ENCODE peak calls at places on chromosomes 1 and 21, in five cellular contexts. One of them, this sample, is unnamed.

GRCh38 chr1:42173961-42174715 is 9.6 kb upstream of the GUCA2A start:
- DNase-seq in H1: no peak
- DNase-seq in K562: no peak
- DNase-seq in GM12878: no peak
- DNase-seq in HepG2: no peak
- DNase-seq in this sample: no peak

GRCh38 chr1:87206044-87206443 is 122.6 kb upstream of the LMO4 start:
- DNase-seq in H1: no peak
- DNase-seq in K562: no peak
- DNase-seq in GM12878: no peak
- DNase-seq in HepG2: no peak
- DNase-seq in this sample: no peak

GRCh38 chr21:45874716-45875415 is 106.7 kb upstream of the COL6A1 start:
- DNase-seq in H1: no peak
- DNase-seq in K562: peak
- DNase-seq in GM12878: no peak
- DNase-seq in HepG2: peak
- DNase-seq in this sample: no peak

GRCh38 chr1:233440952-233441401 is 113.5 kb downstream of the MAP3K21 start:
- DNase-seq in H1: peak
- DNase-seq in K562: peak
- DNase-seq in GM12878: peak
- DNase-seq in HepG2: peak
- DNase-seq in this sample: peak

GRCh38 chr21:45607021-45607921 is 36.3 kb upstream of the PCBP3 start:
- DNase-seq in H1: no peak
- DNase-seq in K562: no peak
- DNase-seq in GM12878: no peak
- DNase-seq in HepG2: no peak
- DNase-seq in this sample: no peak

GRCh38 chr1:35726814-35727433 is 8.2 kb upstream of the C1orf216 start:
- DNase-seq in H1: peak
- DNase-seq in K562: peak
- DNase-seq in GM12878: no peak
- DNase-seq in HepG2: peak
- DNase-seq in this sample: peak

GRCh38 chr1:66460776-66461175 is 73.2 kb upstream of the SGIP1 start:
- DNase-seq in H1: no peak
- DNase-seq in K562: no peak
- DNase-seq in GM12878: no peak
- DNase-seq in HepG2: no peak
- DNase-seq in this sample: no peak

GRCh38 chr1:8602471-8603219 is 214.8 kb downstream of the RERE start:
- DNase-seq in H1: no peak
- DNase-seq in K562: no peak
- DNase-seq in GM12878: no peak
- DNase-seq in HepG2: no peak
- DNase-seq in this sample: no peak

GRCh38 chr1:14037101-14037807 is 337.3 kb downstream of the PRDM2 start:
- DNase-seq in H1: no peak
- DNase-seq in K562: no peak
- DNase-seq in GM12878: no peak
- DNase-seq in HepG2: no peak
- DNase-seq in this sample: no peak

GRCh38 chr1:173426057-173426456 is 51.1 kb upstream of the PRDX6 start:
- DNase-seq in H1: peak
- DNase-seq in K562: peak
- DNase-seq in GM12878: no peak
- DNase-seq in HepG2: no peak
- DNase-seq in this sample: no peak

GRCh38 chr1:21302747-21303715 is 12.8 kb upstream of the ECE1 start:
- DNase-seq in H1: no peak
- DNase-seq in K562: no peak
- DNase-seq in GM12878: no peak
- DNase-seq in HepG2: no peak
- DNase-seq in this sample: no peak

GRCh38 chr21:42860345-42860744 is 19.0 kb downstream of the WDR4 start:
- DNase-seq in H1: no peak
- DNase-seq in K562: no peak
- DNase-seq in GM12878: no peak
- DNase-seq in HepG2: no peak
- DNase-seq in this sample: no peak

GRCh38 chr1:75275107-75275506 is 140.9 kb downstream of the LHX8 start:
- DNase-seq in H1: no peak
- DNase-seq in K562: no peak
- DNase-seq in GM12878: no peak
- DNase-seq in HepG2: no peak
- DNase-seq in this sample: no peak

GRCh38 chr1:65147424-65148177 is 402 bp upstream of the AK4 start:
- DNase-seq in H1: peak
- DNase-seq in K562: peak
- DNase-seq in GM12878: no peak
- DNase-seq in HepG2: no peak
- DNase-seq in this sample: no peak

GRCh38 chr21:38267991-38268858 is 11.4 kb downstream of the KCNJ15 start:
- DNase-seq in H1: no peak
- DNase-seq in K562: no peak
- DNase-seq in GM12878: peak
- DNase-seq in HepG2: no peak
- DNase-seq in this sample: no peak

GRCh38 chr1:234780531-234781162 is 170.7 kb upstream of the IRF2BP2 start:
- DNase-seq in H1: peak
- DNase-seq in K562: peak
- DNase-seq in GM12878: no peak
- DNase-seq in HepG2: no peak
- DNase-seq in this sample: no peak

DNA sequence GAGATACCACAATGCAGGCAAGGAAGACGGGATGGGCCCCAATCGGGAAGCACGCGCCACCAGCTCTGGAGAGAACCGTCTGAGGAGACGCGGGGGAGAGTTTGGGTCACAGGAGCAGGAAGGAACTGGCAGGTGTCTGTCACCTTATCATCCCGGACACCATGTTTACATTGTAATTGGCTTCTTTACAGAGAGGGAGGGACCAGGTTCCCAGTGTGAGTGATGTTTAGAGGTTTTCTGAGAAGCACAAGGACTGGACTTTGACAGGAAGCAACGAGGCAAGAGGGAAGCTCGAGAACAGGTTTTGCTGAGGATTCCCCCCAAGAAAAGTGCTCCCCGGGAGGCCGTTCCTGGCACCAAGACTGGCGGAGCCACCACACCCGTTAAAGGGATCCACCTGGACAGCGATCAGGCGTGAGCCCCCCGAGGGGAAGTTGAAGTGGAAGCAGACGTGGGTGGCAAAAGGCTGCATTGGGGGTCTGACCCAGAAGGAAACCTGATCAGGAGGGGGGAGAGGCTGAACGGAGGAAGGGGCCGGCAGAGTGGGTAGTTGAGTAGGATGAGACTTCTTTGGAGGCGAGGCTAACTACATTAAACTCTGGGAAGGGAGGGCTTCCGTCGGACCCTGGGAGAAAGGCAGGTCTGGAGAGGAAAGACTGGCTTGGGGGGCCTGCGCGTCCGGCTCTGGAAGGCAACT is 885 bp downstream of the EPS15 start:
- DNase-seq in H1: peak
- DNase-seq in K562: peak
- DNase-seq in GM12878: peak
- DNase-seq in HepG2: peak
- DNase-seq in this sample: no peak
- TF ChIP-seq SRF in H1: no peak
- TF ChIP-seq SRF in K562: no peak
- TF ChIP-seq SRF in GM12878: no peak
- TF ChIP-seq SRF in HepG2: no peak
- TF ChIP-seq SRF in this sample: no peak

GRCh38 chr1:186183970-186184628 is 191.0 kb downstream of the TPR start:
- DNase-seq in H1: no peak
- DNase-seq in K562: no peak
- DNase-seq in GM12878: peak
- DNase-seq in HepG2: no peak
- DNase-seq in this sample: no peak

GRCh38 chr1:186187601-186188000 is 187.5 kb downstream of the TPR start:
- DNase-seq in H1: no peak
- DNase-seq in K562: no peak
- DNase-seq in GM12878: no peak
- DNase-seq in HepG2: no peak
- DNase-seq in this sample: no peak

GRCh38 chr1:186188004-186188539 is 187.0 kb downstream of the TPR start:
- DNase-seq in H1: no peak
- DNase-seq in K562: no peak
- DNase-seq in GM12878: no peak
- DNase-seq in HepG2: no peak
- DNase-seq in this sample: peak

GRCh38 chr1:186178426-186179043 is 196.5 kb downstream of the TPR start:
- DNase-seq in H1: no peak
- DNase-seq in K562: no peak
- DNase-seq in GM12878: no peak
- DNase-seq in HepG2: no peak
- DNase-seq in this sample: no peak

GRCh38 chr1:186183219-186183618 is 191.8 kb downstream of the TPR start:
- DNase-seq in H1: no peak
- DNase-seq in K562: no peak
- DNase-seq in GM12878: no peak
- DNase-seq in HepG2: no peak
- DNase-seq in this sample: peak
- TF ChIP-seq SRF in H1: no peak
- TF ChIP-seq SRF in K562: no peak
- TF ChIP-seq SRF in GM12878: no peak
- TF ChIP-seq SRF in HepG2: no peak
- TF ChIP-seq SRF in this sample: no peak

GRCh38 chr1:119587328-119587727 is 60.7 kb downstream of the ZNF697 start:
- DNase-seq in H1: no peak
- DNase-seq in K562: no peak
- DNase-seq in GM12878: no peak
- DNase-seq in HepG2: peak
- DNase-seq in this sample: no peak

DNA sequence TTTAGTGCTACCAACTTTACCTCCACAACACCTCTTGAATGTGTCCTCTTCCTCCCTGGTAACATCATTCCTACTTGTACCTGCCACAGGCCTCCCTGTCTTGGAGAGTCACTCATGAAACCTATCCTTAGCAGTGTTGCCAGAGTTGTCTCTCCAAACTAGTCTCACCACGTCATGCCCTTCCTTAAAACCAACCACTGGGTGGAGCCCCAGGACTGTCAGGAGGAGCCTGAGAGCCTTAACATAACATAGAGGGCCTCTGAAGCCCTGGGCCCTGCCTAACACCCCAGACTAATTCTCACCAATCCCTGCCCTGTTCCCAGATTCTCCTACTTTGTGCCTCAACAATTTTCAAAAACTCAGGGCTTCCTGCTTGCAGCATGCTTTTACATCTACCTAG is 65.3 kb downstream of the ZNF697 start:
- DNase-seq in H1: peak
- DNase-seq in K562: peak
- DNase-seq in GM12878: no peak
- DNase-seq in HepG2: peak
- DNase-seq in this sample: peak
- TF ChIP-seq SRF in H1: no peak
- TF ChIP-seq SRF in K562: no peak
- TF ChIP-seq SRF in GM12878: no peak
- TF ChIP-seq SRF in HepG2: no peak
- TF ChIP-seq SRF in this sample: no peak

GRCh38 chr1:224294775-224295174 is 35.2 kb downstream of the NVL start:
- DNase-seq in H1: no peak
- DNase-seq in K562: no peak
- DNase-seq in GM12878: no peak
- DNase-seq in HepG2: no peak
- DNase-seq in this sample: no peak

GRCh38 chr1:224287714-224288113 is 42.3 kb downstream of the NVL start:
- DNase-seq in H1: no peak
- DNase-seq in K562: no peak
- DNase-seq in GM12878: no peak
- DNase-seq in HepG2: no peak
- DNase-seq in this sample: no peak

GRCh38 chr1:224292419-224292818 is 37.6 kb downstream of the NVL start:
- DNase-seq in H1: no peak
- DNase-seq in K562: no peak
- DNase-seq in GM12878: no peak
- DNase-seq in HepG2: no peak
- DNase-seq in this sample: no peak
- TF ChIP-seq SRF in H1: no peak
- TF ChIP-seq SRF in K562: no peak
- TF ChIP-seq SRF in GM12878: no peak
- TF ChIP-seq SRF in HepG2: no peak
- TF ChIP-seq SRF in this sample: no peak

GRCh38 chr1:55536466-55536865 is 321.3 kb upstream of the USP24 start:
- DNase-seq in H1: no peak
- DNase-seq in K562: no peak
- DNase-seq in GM12878: no peak
- DNase-seq in HepG2: no peak
- DNase-seq in this sample: no peak
- TF ChIP-seq SRF in H1: no peak
- TF ChIP-seq SRF in K562: no peak
- TF ChIP-seq SRF in GM12878: no peak
- TF ChIP-seq SRF in HepG2: no peak
- TF ChIP-seq SRF in this sample: no peak

DNA sequence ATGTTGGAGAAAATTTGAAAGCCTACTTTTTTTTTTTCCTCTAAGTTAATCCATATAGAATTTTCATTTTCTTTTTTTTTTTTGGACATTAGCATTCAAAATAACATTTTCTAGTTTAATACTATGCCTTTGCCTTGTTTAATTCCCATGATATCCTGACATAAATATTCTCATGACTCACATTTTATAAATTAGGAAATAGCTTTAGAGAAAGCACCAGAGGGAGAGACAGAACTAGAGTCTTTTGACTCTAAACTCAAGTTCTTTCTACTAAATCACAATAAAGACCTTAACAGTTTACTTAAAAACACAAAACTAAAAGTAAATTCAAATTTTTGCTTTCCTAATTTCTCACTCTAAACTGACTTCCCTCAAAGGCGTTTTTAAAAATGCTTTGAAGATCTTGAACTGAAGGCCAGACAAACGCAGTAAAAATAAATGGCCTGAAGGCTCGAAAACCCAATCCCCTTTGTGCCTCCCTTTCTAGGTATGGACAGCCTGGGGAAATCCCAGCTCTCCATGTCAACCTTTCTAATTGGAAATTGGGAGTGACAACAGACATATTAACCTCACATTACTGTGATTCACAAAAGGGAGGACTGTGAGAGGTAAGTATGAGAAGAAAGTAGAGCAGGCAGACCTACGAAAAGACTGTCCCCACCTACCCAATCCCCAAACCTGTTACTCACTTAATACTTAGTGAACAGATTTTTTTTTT is 104.6 kb downstream of the ENAH start:
- DNase-seq in H1: no peak
- DNase-seq in K562: no peak
- DNase-seq in GM12878: no peak
- DNase-seq in HepG2: no peak
- DNase-seq in this sample: no peak
- TF ChIP-seq SRF in H1: no peak
- TF ChIP-seq SRF in K562: no peak
- TF ChIP-seq SRF in GM12878: no peak
- TF ChIP-seq SRF in HepG2: no peak
- TF ChIP-seq SRF in this sample: no peak

GRCh38 chr1:54001620-54002019 is 16.4 kb downstream of the LDLRAD1 start:
- DNase-seq in H1: no peak
- DNase-seq in K562: no peak
- DNase-seq in GM12878: no peak
- DNase-seq in HepG2: peak
- DNase-seq in this sample: no peak
- TF ChIP-seq SRF in H1: no peak
- TF ChIP-seq SRF in K562: no peak
- TF ChIP-seq SRF in GM12878: no peak
- TF ChIP-seq SRF in HepG2: no peak
- TF ChIP-seq SRF in this sample: no peak

This sample was measured in HCT116.